ENCODE peak calls at places on chromosome 20, in eight cellular contexts. One of them, this sample, is unnamed.

GRCh38 chr20:32325706-32326506 is 32.2 kb upstream of the ASXL1 start:
- ATAC-seq in right cardiac atrium: no peak
- ATAC-seq in aorta: no peak
- ATAC-seq in PC-3: peak
- ATAC-seq in RWPE2: peak
- ATAC-seq in Panc1: peak
- ATAC-seq in body of pancreas: peak
- ATAC-seq in SK-N-SH treated with all-trans-retinoic acid at 6 μM for 48 hours: peak
- ATAC-seq in this sample: peak

GRCh38 chr20:11982289-11982957 is 64.7 kb downstream of the BTBD3 start:
- ATAC-seq in right cardiac atrium: peak
- ATAC-seq in body of pancreas: peak
- ATAC-seq in RWPE2: no peak
- ATAC-seq in aorta: no peak
- ATAC-seq in SK-N-SH treated with all-trans-retinoic acid at 6 μM for 48 hours: no peak
- ATAC-seq in PC-3: no peak
- ATAC-seq in Panc1: no peak
- ATAC-seq in this sample: no peak

GRCh38 chr20:62712606-62713005 is 4.0 kb downstream of the NTSR1 start:
- ATAC-seq in right cardiac atrium: no peak
- ATAC-seq in body of pancreas: no peak
- ATAC-seq in PC-3: no peak
- ATAC-seq in RWPE2: no peak
- ATAC-seq in aorta: no peak
- ATAC-seq in SK-N-SH treated with all-trans-retinoic acid at 6 μM for 48 hours: no peak
- ATAC-seq in Panc1: no peak
- ATAC-seq in this sample: no peak

GRCh38 chr20:6045566-6045965 is 8.3 kb downstream of the LRRN4 start:
- ATAC-seq in SK-N-SH treated with all-trans-retinoic acid at 6 μM for 48 hours: no peak
- ATAC-seq in right cardiac atrium: no peak
- ATAC-seq in Panc1: no peak
- ATAC-seq in PC-3: no peak
- ATAC-seq in body of pancreas: no peak
- ATAC-seq in RWPE2: no peak
- ATAC-seq in aorta: no peak
- ATAC-seq in this sample: no peak

GRCh38 chr20:38818113-38819065 is 12.9 kb downstream of the PPP1R16B start:
- ATAC-seq in aorta: no peak
- ATAC-seq in Panc1: no peak
- ATAC-seq in SK-N-SH treated with all-trans-retinoic acid at 6 μM for 48 hours: no peak
- ATAC-seq in RWPE2: no peak
- ATAC-seq in body of pancreas: no peak
- ATAC-seq in PC-3: no peak
- ATAC-seq in right cardiac atrium: no peak
- ATAC-seq in this sample: no peak

GRCh38 chr20:56815796-56816195 is 186.7 kb downstream of the TFAP2C start:
- ATAC-seq in PC-3: no peak
- ATAC-seq in RWPE2: peak
- ATAC-seq in SK-N-SH treated with all-trans-retinoic acid at 6 μM for 48 hours: no peak
- ATAC-seq in aorta: no peak
- ATAC-seq in body of pancreas: no peak
- ATAC-seq in Panc1: no peak
- ATAC-seq in right cardiac atrium: no peak
- ATAC-seq in this sample: peak

GRCh38 chr20:37222086-37222485 is 39.5 kb downstream of the GHRH start:
- ATAC-seq in right cardiac atrium: no peak
- ATAC-seq in Panc1: no peak
- ATAC-seq in RWPE2: no peak
- ATAC-seq in aorta: no peak
- ATAC-seq in PC-3: no peak
- ATAC-seq in SK-N-SH treated with all-trans-retinoic acid at 6 μM for 48 hours: no peak
- ATAC-seq in body of pancreas: no peak
- ATAC-seq in this sample: no peak

GRCh38 chr20:23301436-23302050 is 49.0 kb upstream of the NXT1 start:
- ATAC-seq in RWPE2: no peak
- ATAC-seq in PC-3: no peak
- ATAC-seq in SK-N-SH treated with all-trans-retinoic acid at 6 μM for 48 hours: no peak
- ATAC-seq in Panc1: no peak
- ATAC-seq in right cardiac atrium: no peak
- ATAC-seq in aorta: no peak
- ATAC-seq in body of pancreas: no peak
- ATAC-seq in this sample: no peak

GRCh38 chr20:44033344-44033743 is 118.7 kb downstream of the TOX2 start:
- ATAC-seq in RWPE2: no peak
- ATAC-seq in right cardiac atrium: no peak
- ATAC-seq in body of pancreas: no peak
- ATAC-seq in Panc1: no peak
- ATAC-seq in aorta: no peak
- ATAC-seq in PC-3: no peak
- ATAC-seq in SK-N-SH treated with all-trans-retinoic acid at 6 μM for 48 hours: no peak
- ATAC-seq in this sample: no peak

GRCh38 chr20:47360489-47361267 is 4.2 kb upstream of the ZMYND8 start:
- ATAC-seq in RWPE2: peak
- ATAC-seq in SK-N-SH treated with all-trans-retinoic acid at 6 μM for 48 hours: peak
- ATAC-seq in body of pancreas: peak
- ATAC-seq in aorta: peak
- ATAC-seq in PC-3: peak
- ATAC-seq in right cardiac atrium: peak
- ATAC-seq in Panc1: peak
- ATAC-seq in this sample: peak

GRCh38 chr20:2771631-2772080 is 28.8 kb downstream of the CPXM1 start:
- ATAC-seq in aorta: no peak
- ATAC-seq in RWPE2: peak
- ATAC-seq in SK-N-SH treated with all-trans-retinoic acid at 6 μM for 48 hours: no peak
- ATAC-seq in Panc1: no peak
- ATAC-seq in body of pancreas: no peak
- ATAC-seq in PC-3: peak
- ATAC-seq in right cardiac atrium: no peak
- ATAC-seq in this sample: no peak

GRCh38 chr20:50385733-50386640 is 124.2 kb upstream of the PTPN1 start:
- ATAC-seq in RWPE2: no peak
- ATAC-seq in aorta: no peak
- ATAC-seq in PC-3: no peak
- ATAC-seq in Panc1: no peak
- ATAC-seq in right cardiac atrium: no peak
- ATAC-seq in body of pancreas: no peak
- ATAC-seq in SK-N-SH treated with all-trans-retinoic acid at 6 μM for 48 hours: no peak
- ATAC-seq in this sample: peak

GRCh38 chr20:1707588-1708449 is 50.2 kb upstream of the SIRPG start:
- ATAC-seq in body of pancreas: no peak
- ATAC-seq in right cardiac atrium: no peak
- ATAC-seq in Panc1: no peak
- ATAC-seq in aorta: no peak
- ATAC-seq in PC-3: no peak
- ATAC-seq in RWPE2: no peak
- ATAC-seq in SK-N-SH treated with all-trans-retinoic acid at 6 μM for 48 hours: no peak
- ATAC-seq in this sample: no peak

GRCh38 chr20:57223648-57224489 is 42.6 kb downstream of the BMP7 start:
- ATAC-seq in SK-N-SH treated with all-trans-retinoic acid at 6 μM for 48 hours: no peak
- ATAC-seq in body of pancreas: no peak
- ATAC-seq in right cardiac atrium: peak
- ATAC-seq in PC-3: no peak
- ATAC-seq in Panc1: peak
- ATAC-seq in aorta: peak
- ATAC-seq in RWPE2: peak
- ATAC-seq in this sample: peak

GRCh38 chr20:2283706-2284423 is 11.9 kb upstream of the TGM3 start:
- ATAC-seq in Panc1: no peak
- ATAC-seq in PC-3: no peak
- ATAC-seq in RWPE2: peak
- ATAC-seq in SK-N-SH treated with all-trans-retinoic acid at 6 μM for 48 hours: no peak
- ATAC-seq in aorta: no peak
- ATAC-seq in body of pancreas: peak
- ATAC-seq in right cardiac atrium: no peak
- ATAC-seq in this sample: peak

GRCh38 chr20:55394592-55394991 is 610.7 kb downstream of the CBLN4 start:
- ATAC-seq in body of pancreas: no peak
- ATAC-seq in right cardiac atrium: no peak
- ATAC-seq in aorta: no peak
- ATAC-seq in PC-3: no peak
- ATAC-seq in Panc1: no peak
- ATAC-seq in RWPE2: peak
- ATAC-seq in SK-N-SH treated with all-trans-retinoic acid at 6 μM for 48 hours: no peak
- ATAC-seq in this sample: no peak

GRCh38 chr20:60986757-60987156 is 265.3 kb upstream of the CDH4 start:
- ATAC-seq in RWPE2: no peak
- ATAC-seq in body of pancreas: no peak
- ATAC-seq in right cardiac atrium: no peak
- ATAC-seq in aorta: no peak
- ATAC-seq in Panc1: no peak
- ATAC-seq in SK-N-SH treated with all-trans-retinoic acid at 6 μM for 48 hours: no peak
- ATAC-seq in PC-3: no peak
- ATAC-seq in this sample: peak

GRCh38 chr20:11170565-11170964 is 496.8 kb upstream of the JAG1 start:
- ATAC-seq in SK-N-SH treated with all-trans-retinoic acid at 6 μM for 48 hours: no peak
- ATAC-seq in RWPE2: no peak
- ATAC-seq in Panc1: no peak
- ATAC-seq in PC-3: no peak
- ATAC-seq in body of pancreas: no peak
- ATAC-seq in aorta: no peak
- ATAC-seq in right cardiac atrium: no peak
- ATAC-seq in this sample: no peak

GRCh38 chr20:59495894-59496510 is 108.3 kb upstream of the PHACTR3 start:
- ATAC-seq in Panc1: peak
- ATAC-seq in SK-N-SH treated with all-trans-retinoic acid at 6 μM for 48 hours: peak
- ATAC-seq in PC-3: peak
- ATAC-seq in body of pancreas: peak
- ATAC-seq in RWPE2: peak
- ATAC-seq in aorta: no peak
- ATAC-seq in right cardiac atrium: peak
- ATAC-seq in this sample: peak

GRCh38 chr20:44896583-44896982 is 11.1 kb downstream of the YWHAB start:
- ATAC-seq in RWPE2: peak
- ATAC-seq in SK-N-SH treated with all-trans-retinoic acid at 6 μM for 48 hours: no peak
- ATAC-seq in PC-3: no peak
- ATAC-seq in right cardiac atrium: peak
- ATAC-seq in Panc1: no peak
- ATAC-seq in body of pancreas: no peak
- ATAC-seq in aorta: no peak
- ATAC-seq in this sample: no peak

GRCh38 chr20:62367136-62367482 is at the start of gene LAMA5:
- ATAC-seq in right cardiac atrium: peak
- ATAC-seq in body of pancreas: peak
- ATAC-seq in PC-3: peak
- ATAC-seq in Panc1: peak
- ATAC-seq in aorta: peak
- ATAC-seq in RWPE2: no peak
- ATAC-seq in SK-N-SH treated with all-trans-retinoic acid at 6 μM for 48 hours: peak
- ATAC-seq in this sample: peak

GRCh38 chr20:20412750-20413149 is 44.8 kb downstream of the INSM1 start:
- ATAC-seq in RWPE2: no peak
- ATAC-seq in PC-3: no peak
- ATAC-seq in Panc1: no peak
- ATAC-seq in aorta: no peak
- ATAC-seq in right cardiac atrium: no peak
- ATAC-seq in SK-N-SH treated with all-trans-retinoic acid at 6 μM for 48 hours: no peak
- ATAC-seq in body of pancreas: no peak
- ATAC-seq in this sample: no peak

GRCh38 chr20:63686094-63686491 is 10.4 kb upstream of the TNFRSF6B start:
- ATAC-seq in SK-N-SH treated with all-trans-retinoic acid at 6 μM for 48 hours: no peak
- ATAC-seq in right cardiac atrium: no peak
- ATAC-seq in PC-3: no peak
- ATAC-seq in aorta: no peak
- ATAC-seq in Panc1: no peak
- ATAC-seq in body of pancreas: no peak
- ATAC-seq in RWPE2: no peak
- ATAC-seq in this sample: no peak

GRCh38 chr20:16083639-16084280 is 489.5 kb downstream of the KIF16B start:
- ATAC-seq in aorta: no peak
- ATAC-seq in body of pancreas: no peak
- ATAC-seq in RWPE2: no peak
- ATAC-seq in Panc1: no peak
- ATAC-seq in PC-3: no peak
- ATAC-seq in right cardiac atrium: no peak
- ATAC-seq in SK-N-SH treated with all-trans-retinoic acid at 6 μM for 48 hours: no peak
- ATAC-seq in this sample: no peak

This sample was measured in esophagus mucosa.